ENCODE peak calls at places on chromosome 10, in seven cellular contexts. One of them, this sample, is unnamed.

GRCh38 chr10:104706886-104707285 is 65.8 kb downstream of the SORCS3 start:
- DNase-seq in IMR-90: no peak
- DNase-seq in fibroblast of villous mesenchyme: no peak
- DNase-seq in fibroblast of lung: no peak
- DNase-seq in BE2C: no peak
- DNase-seq in fibroblast of mammary gland: no peak
- DNase-seq in cardiac fibroblast: no peak
- DNase-seq in this sample: no peak

GRCh38 chr10:17835688-17836087 is 26.5 kb downstream of the MRC1 start:
- DNase-seq in fibroblast of mammary gland: peak
- DNase-seq in fibroblast of villous mesenchyme: peak
- DNase-seq in fibroblast of lung: peak
- DNase-seq in IMR-90: peak
- DNase-seq in cardiac fibroblast: peak
- DNase-seq in BE2C: peak
- DNase-seq in this sample: peak

GRCh38 chr10:59997807-59998525 is 91.6 kb upstream of the CCDC6 start:
- DNase-seq in fibroblast of villous mesenchyme: no peak
- DNase-seq in BE2C: no peak
- DNase-seq in cardiac fibroblast: no peak
- DNase-seq in IMR-90: no peak
- DNase-seq in fibroblast of mammary gland: peak
- DNase-seq in fibroblast of lung: no peak
- DNase-seq in this sample: no peak

GRCh38 chr10:86334515-86335085 is 32.0 kb downstream of the GRID1 start:
- DNase-seq in fibroblast of mammary gland: no peak
- DNase-seq in fibroblast of villous mesenchyme: no peak
- DNase-seq in BE2C: no peak
- DNase-seq in cardiac fibroblast: no peak
- DNase-seq in IMR-90: no peak
- DNase-seq in fibroblast of lung: no peak
- DNase-seq in this sample: peak

GRCh38 chr10:100976906-100977305 is 7.6 kb downstream of the SEMA4G start:
- DNase-seq in fibroblast of mammary gland: no peak
- DNase-seq in fibroblast of villous mesenchyme: no peak
- DNase-seq in fibroblast of lung: no peak
- DNase-seq in IMR-90: no peak
- DNase-seq in BE2C: no peak
- DNase-seq in cardiac fibroblast: no peak
- DNase-seq in this sample: no peak

GRCh38 chr10:44477021-44477420 is 92.1 kb upstream of the CXCL12 start:
- DNase-seq in IMR-90: peak
- DNase-seq in fibroblast of mammary gland: peak
- DNase-seq in fibroblast of lung: peak
- DNase-seq in fibroblast of villous mesenchyme: peak
- DNase-seq in cardiac fibroblast: peak
- DNase-seq in BE2C: no peak
- DNase-seq in this sample: no peak

GRCh38 chr10:95814011-95814727 is 58.2 kb downstream of the ENTPD1 start:
- DNase-seq in BE2C: no peak
- DNase-seq in IMR-90: peak
- DNase-seq in fibroblast of mammary gland: peak
- DNase-seq in fibroblast of villous mesenchyme: peak
- DNase-seq in cardiac fibroblast: peak
- DNase-seq in fibroblast of lung: peak
- DNase-seq in this sample: peak

GRCh38 chr10:126646101-126646500 is 24.4 kb downstream of the C10orf90 start:
- DNase-seq in cardiac fibroblast: peak
- DNase-seq in BE2C: no peak
- DNase-seq in fibroblast of villous mesenchyme: peak
- DNase-seq in fibroblast of mammary gland: peak
- DNase-seq in fibroblast of lung: peak
- DNase-seq in IMR-90: peak
- DNase-seq in this sample: peak

GRCh38 chr10:119523916-119524719 is 18.4 kb downstream of the RGS10 start:
- DNase-seq in fibroblast of mammary gland: no peak
- DNase-seq in fibroblast of lung: no peak
- DNase-seq in BE2C: no peak
- DNase-seq in cardiac fibroblast: no peak
- DNase-seq in fibroblast of villous mesenchyme: no peak
- DNase-seq in IMR-90: no peak
- DNase-seq in this sample: no peak

GRCh38 chr10:70997236-70997635 is 108.9 kb upstream of the PCBD1 start:
- DNase-seq in IMR-90: no peak
- DNase-seq in cardiac fibroblast: no peak
- DNase-seq in fibroblast of lung: no peak
- DNase-seq in BE2C: no peak
- DNase-seq in fibroblast of mammary gland: no peak
- DNase-seq in fibroblast of villous mesenchyme: no peak
- DNase-seq in this sample: no peak

GRCh38 chr10:7950981-7951847 is 103.3 kb upstream of the GATA3 start:
- DNase-seq in BE2C: no peak
- DNase-seq in cardiac fibroblast: peak
- DNase-seq in fibroblast of mammary gland: peak
- DNase-seq in fibroblast of villous mesenchyme: peak
- DNase-seq in IMR-90: peak
- DNase-seq in fibroblast of lung: no peak
- DNase-seq in this sample: no peak

GRCh38 chr10:87505366-87506113 is 847 bp downstream of the MINPP1 start:
- DNase-seq in cardiac fibroblast: peak
- DNase-seq in IMR-90: peak
- DNase-seq in fibroblast of lung: peak
- DNase-seq in fibroblast of villous mesenchyme: peak
- DNase-seq in fibroblast of mammary gland: peak
- DNase-seq in BE2C: peak
- DNase-seq in this sample: peak
- TF ChIP-seq CTCF in cardiac fibroblast: peak
- TF ChIP-seq CTCF in IMR-90: peak
- TF ChIP-seq CTCF in fibroblast of lung: peak
- TF ChIP-seq CTCF in fibroblast of villous mesenchyme: peak
- TF ChIP-seq CTCF in fibroblast of mammary gland: peak
- TF ChIP-seq CTCF in BE2C: peak
- TF ChIP-seq CTCF in this sample: peak

GRCh38 chr10:43202224-43202656 is 64.0 kb downstream of the CSGALNACT2 start:
- DNase-seq in fibroblast of mammary gland: peak
- DNase-seq in fibroblast of lung: peak
- DNase-seq in cardiac fibroblast: peak
- DNase-seq in IMR-90: no peak
- DNase-seq in BE2C: peak
- DNase-seq in fibroblast of villous mesenchyme: no peak
- DNase-seq in this sample: peak

GRCh38 chr10:43204394-43204942 is 62.4 kb downstream of the RASGEF1A start:
- DNase-seq in fibroblast of lung: no peak
- DNase-seq in IMR-90: no peak
- DNase-seq in fibroblast of mammary gland: no peak
- DNase-seq in fibroblast of villous mesenchyme: no peak
- DNase-seq in BE2C: peak
- DNase-seq in cardiac fibroblast: no peak
- DNase-seq in this sample: no peak

GRCh38 chr10:43202657-43203490 is 64.0 kb downstream of the RASGEF1A start:
- DNase-seq in fibroblast of lung: no peak
- DNase-seq in cardiac fibroblast: no peak
- DNase-seq in fibroblast of villous mesenchyme: peak
- DNase-seq in fibroblast of mammary gland: no peak
- DNase-seq in IMR-90: no peak
- DNase-seq in BE2C: peak
- DNase-seq in this sample: peak

GRCh38 chr10:43204943-43205671 is 61.8 kb downstream of the RASGEF1A start:
- DNase-seq in BE2C: peak
- DNase-seq in IMR-90: peak
- DNase-seq in fibroblast of villous mesenchyme: peak
- DNase-seq in fibroblast of mammary gland: peak
- DNase-seq in cardiac fibroblast: peak
- DNase-seq in fibroblast of lung: peak
- DNase-seq in this sample: peak

GRCh38 chr10:43203491-43204393 is 63.1 kb downstream of the RASGEF1A start:
- DNase-seq in fibroblast of lung: no peak
- DNase-seq in BE2C: peak
- DNase-seq in fibroblast of villous mesenchyme: no peak
- DNase-seq in IMR-90: no peak
- DNase-seq in fibroblast of mammary gland: no peak
- DNase-seq in cardiac fibroblast: no peak
- DNase-seq in this sample: peak
- H3K4me3 ChIP-seq in fibroblast of lung: no peak
- H3K4me3 ChIP-seq in BE2C: no peak
- H3K4me3 ChIP-seq in fibroblast of villous mesenchyme: no peak
- H3K4me3 ChIP-seq in IMR-90: no peak
- H3K4me3 ChIP-seq in fibroblast of mammary gland: peak
- H3K4me3 ChIP-seq in cardiac fibroblast: peak
- H3K4me3 ChIP-seq in this sample: peak

GRCh38 chr10:50621981-50622496 is 1.7 kb downstream of the SGMS1 start:
- DNase-seq in cardiac fibroblast: peak
- DNase-seq in fibroblast of villous mesenchyme: peak
- DNase-seq in IMR-90: peak
- DNase-seq in fibroblast of lung: peak
- DNase-seq in fibroblast of mammary gland: peak
- DNase-seq in BE2C: peak
- DNase-seq in this sample: peak

GRCh38 chr10:50623299-50624153 is at the start of gene SGMS1:
- DNase-seq in fibroblast of villous mesenchyme: peak
- DNase-seq in fibroblast of mammary gland: peak
- DNase-seq in IMR-90: peak
- DNase-seq in BE2C: peak
- DNase-seq in fibroblast of lung: peak
- DNase-seq in cardiac fibroblast: peak
- DNase-seq in this sample: peak

GRCh38 chr10:50620899-50621298 is 2.9 kb downstream of the SGMS1 start:
- DNase-seq in BE2C: no peak
- DNase-seq in fibroblast of lung: no peak
- DNase-seq in fibroblast of mammary gland: no peak
- DNase-seq in cardiac fibroblast: no peak
- DNase-seq in fibroblast of villous mesenchyme: no peak
- DNase-seq in IMR-90: no peak
- DNase-seq in this sample: no peak

GRCh38 chr10:50624154-50624865 is 554 bp upstream of the SGMS1 start:
- DNase-seq in BE2C: peak
- DNase-seq in fibroblast of villous mesenchyme: peak
- DNase-seq in IMR-90: peak
- DNase-seq in cardiac fibroblast: peak
- DNase-seq in fibroblast of lung: peak
- DNase-seq in fibroblast of mammary gland: peak
- DNase-seq in this sample: peak

DNA sequence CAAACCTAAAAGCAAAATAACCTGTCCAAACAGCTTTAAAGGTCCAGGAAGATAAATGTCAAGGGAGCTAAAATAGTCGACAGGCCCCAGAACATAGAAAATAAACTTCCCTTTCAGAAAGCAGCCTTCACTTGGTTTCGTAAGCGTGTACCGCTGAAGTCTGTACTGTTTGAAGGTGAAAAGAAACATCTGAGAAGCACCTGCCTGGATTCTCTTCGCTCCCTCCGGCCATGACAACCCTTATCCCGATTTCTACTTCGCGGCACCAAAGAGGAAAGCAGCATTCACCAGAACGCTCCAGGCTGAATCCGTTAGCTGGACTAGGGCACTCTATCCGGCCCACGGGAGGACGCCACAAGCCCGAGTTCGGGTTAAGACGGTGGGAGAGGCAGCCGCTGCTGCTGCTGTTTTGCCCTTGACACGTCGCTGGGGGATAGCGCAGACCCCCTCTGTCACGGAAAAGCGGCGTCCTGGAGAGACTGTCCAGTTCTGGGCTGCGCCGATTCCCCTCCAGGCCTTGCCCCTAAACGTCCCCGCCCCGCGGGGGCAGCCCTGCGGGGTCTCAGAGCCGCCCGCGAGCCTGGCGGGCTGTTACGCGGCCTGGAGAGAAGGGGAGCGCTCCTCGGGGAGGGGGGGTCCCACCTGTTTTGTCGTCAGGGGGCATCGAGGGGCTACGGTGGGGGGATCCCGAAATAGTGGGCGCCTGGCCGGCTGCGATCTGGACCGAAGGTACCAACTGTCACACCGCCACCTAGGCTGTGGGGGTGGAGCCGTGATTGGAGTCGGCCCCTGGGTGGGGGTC is 1.1 kb downstream of the SGMS1 start:
- DNase-seq in fibroblast of villous mesenchyme: peak
- DNase-seq in cardiac fibroblast: peak
- DNase-seq in fibroblast of mammary gland: peak
- DNase-seq in fibroblast of lung: peak
- DNase-seq in IMR-90: peak
- DNase-seq in BE2C: peak
- DNase-seq in this sample: peak
- TF ChIP-seq CTCF in fibroblast of villous mesenchyme: no peak
- TF ChIP-seq CTCF in cardiac fibroblast: peak
- TF ChIP-seq CTCF in fibroblast of mammary gland: no peak
- TF ChIP-seq CTCF in fibroblast of lung: no peak
- TF ChIP-seq CTCF in IMR-90: peak
- TF ChIP-seq CTCF in BE2C: no peak
- TF ChIP-seq CTCF in this sample: no peak

GRCh38 chr10:36450385-36450784 is 675.0 kb upstream of the ANKRD30A start:
- DNase-seq in fibroblast of lung: peak
- DNase-seq in fibroblast of mammary gland: peak
- DNase-seq in fibroblast of villous mesenchyme: peak
- DNase-seq in BE2C: no peak
- DNase-seq in IMR-90: peak
- DNase-seq in cardiac fibroblast: peak
- DNase-seq in this sample: peak

GRCh38 chr10:36451391-36451790 is 674.0 kb upstream of the ANKRD30A start:
- DNase-seq in fibroblast of mammary gland: no peak
- DNase-seq in cardiac fibroblast: no peak
- DNase-seq in BE2C: no peak
- DNase-seq in fibroblast of villous mesenchyme: no peak
- DNase-seq in IMR-90: no peak
- DNase-seq in fibroblast of lung: no peak
- DNase-seq in this sample: no peak

GRCh38 chr10:36452851-36453250 is 672.5 kb upstream of the ANKRD30A start:
- DNase-seq in cardiac fibroblast: no peak
- DNase-seq in BE2C: no peak
- DNase-seq in fibroblast of lung: no peak
- DNase-seq in fibroblast of mammary gland: no peak
- DNase-seq in fibroblast of villous mesenchyme: no peak
- DNase-seq in IMR-90: no peak
- DNase-seq in this sample: peak

GRCh38 chr10:36455481-36456119 is 669.8 kb upstream of the ANKRD30A start:
- DNase-seq in BE2C: no peak
- DNase-seq in cardiac fibroblast: peak
- DNase-seq in fibroblast of lung: no peak
- DNase-seq in fibroblast of villous mesenchyme: no peak
- DNase-seq in fibroblast of mammary gland: peak
- DNase-seq in IMR-90: peak
- DNase-seq in this sample: peak
- H3K4me3 ChIP-seq in BE2C: no peak
- H3K4me3 ChIP-seq in cardiac fibroblast: no peak
- H3K4me3 ChIP-seq in fibroblast of lung: no peak
- H3K4me3 ChIP-seq in fibroblast of villous mesenchyme: no peak
- H3K4me3 ChIP-seq in fibroblast of mammary gland: no peak
- H3K4me3 ChIP-seq in IMR-90: no peak
- H3K4me3 ChIP-seq in this sample: no peak

GRCh38 chr10:3077940-3078630 is 10.7 kb downstream of the PFKP start:
- DNase-seq in IMR-90: no peak
- DNase-seq in fibroblast of villous mesenchyme: no peak
- DNase-seq in fibroblast of lung: no peak
- DNase-seq in cardiac fibroblast: no peak
- DNase-seq in fibroblast of mammary gland: no peak
- DNase-seq in BE2C: no peak
- DNase-seq in this sample: no peak
- TF ChIP-seq CTCF in IMR-90: no peak
- TF ChIP-seq CTCF in fibroblast of villous mesenchyme: no peak
- TF ChIP-seq CTCF in fibroblast of lung: no peak
- TF ChIP-seq CTCF in cardiac fibroblast: no peak
- TF ChIP-seq CTCF in fibroblast of mammary gland: no peak
- TF ChIP-seq CTCF in BE2C: no peak
- TF ChIP-seq CTCF in this sample: no peak

This sample was measured in bronchial epithelial cell.